ENCODE peak calls at places on chromosomes 11 and 22, in four cellular contexts. D is activated T-helper 2 cell treated with anti-CD3 and anti-CD28 coated beads, Interferon-gamma antibody, Interleukin-2, Interleukin-4, amounts not matched to agents 10 μg/mL and 5 μg/mL and 100 μg/mL, durations not matched to agents 14 hours and 24 hours and 36 hours; G is putamen; Q is Right ventricle myocardium superior. F is an unnamed sample.

GRCh38 chr11:129278586-129279319 is 86.6 kb upstream of the ARHGAP32 start:
- DNase-seq in D (no peak), G (no peak), Q (no peak), F (no peak)

GRCh38 chr22:41915783-41916493 is 1.1 kb upstream of the SHISA8 start:
- DNase-seq in D (no peak), G (no peak), Q (no peak), F (no peak)

GRCh38 chr11:126573325-126574076 is 218.0 kb downstream of the ST3GAL4 start:
- DNase-seq in D (no peak), G (no peak), Q (no peak), F (no peak)

GRCh38 chr11:829116-829945 is 1.6 kb downstream of the CRACR2B start:
- DNase-seq in D (no peak), G (no peak), Q (peak), F (no peak)

GRCh38 chr11:104968365-104968855 is at the start of gene CASP4:
- DNase-seq in D (no peak), G (peak), Q (no peak), F (peak)

GRCh38 chr11:113106507-113106906 is 145.3 kb downstream of the NCAM1 start:
- DNase-seq in D (no peak), G (no peak), Q (no peak), F (no peak)

GRCh38 chr11:24767411-24767810 is 270.6 kb downstream of the LUZP2 start:
- DNase-seq in D (no peak), G (no peak), Q (no peak), F (no peak)

GRCh38 chr11:117817213-117818035 is 7.1 kb downstream of the FXYD2 start:
- DNase-seq in D (peak), G (peak), Q (peak), F (peak)

GRCh38 chr11:20131744-20132666 is 28.3 kb downstream of the DBX1 start:
- DNase-seq in D (peak), G (peak), Q (peak), F (no peak)

GRCh38 chr22:35135165-35135564 is 69.2 kb downstream of the ISX start:
- DNase-seq in D (no peak), G (no peak), Q (no peak), F (no peak)

GRCh38 chr11:95398437-95399112 is 167.6 kb upstream of the SESN3 start:
- DNase-seq in D (no peak), G (no peak), Q (no peak), F (no peak)

GRCh38 chr11:79439430-79439892 is 1.4 kb downstream of the TENM4 start:
- DNase-seq in D (no peak), G (no peak), Q (no peak), F (no peak)

GRCh38 chr22:39520874-39521857 is 804 bp downstream of the ATF4 start:
- DNase-seq in D (no peak), G (no peak), Q (peak), F (no peak)